ENCODE peak calls at places on chromosomes 7 and 10, in ten cellular contexts. O, M, P, J, Z, B, N, T, E and A are unnamed samples.

GRCh38 chr10:88979603-88980002 is 11.0 kb upstream of the FAS start:
- DNase-seq in O (no peak), Z (no peak), E (no peak), T (no peak), B (no peak), N (no peak), M (no peak), P (no peak), J (no peak), A (no peak)

GRCh38 chr7:81308643-81309354 is 389.9 kb upstream of the SEMA3C start:
- DNase-seq in Z (peak), O (no peak), N (no peak), P (no peak), B (no peak), M (no peak), J (no peak), T (no peak), E (no peak), A (no peak)

GRCh38 chr10:36349445-36350063 is 707.5 kb upstream of the FZD8 start:
- DNase-seq in P (no peak), T (no peak), J (peak), E (no peak), Z (peak), N (no peak), M (peak), O (peak), B (no peak), A (no peak)

GRCh38 chr10:4825868-4826787 is at the start of gene AKR1E2:
- DNase-seq in O (peak), Z (no peak), B (peak), N (peak), E (peak), M (peak), J (peak), T (peak), P (peak), A (peak)

GRCh38 chr7:151987748-151988529 is 31.7 kb downstream of the GALNTL5 start:
- DNase-seq in B (no peak), M (peak), J (peak), E (no peak), P (no peak), T (no peak), Z (no peak), O (peak), N (no peak), A (no peak)

GRCh38 chr10:23834096-23834495 is 374.8 kb upstream of the KIAA1217 start:
- DNase-seq in T (no peak), N (no peak), M (no peak), B (no peak), J (no peak), O (no peak), P (no peak), E (no peak), Z (no peak), A (no peak)

GRCh38 chr10:14588084-14588937 is 186.4 kb downstream of the FAM107B start:
- DNase-seq in N (no peak), T (no peak), P (peak), B (no peak), M (peak), E (peak), Z (peak), O (no peak), J (peak), A (peak)

GRCh38 chr7:56105508-56105907 is 768 bp downstream of the CHCHD2 start:
- DNase-seq in P (no peak), M (peak), N (no peak), B (no peak), Z (peak), O (no peak), J (peak), E (no peak), T (no peak), A (peak)

GRCh38 chr7:158097511-158098124 is 490.0 kb downstream of the PTPRN2 start:
- DNase-seq in T (no peak), P (no peak), M (no peak), B (no peak), O (no peak), N (peak), J (no peak), Z (no peak), E (no peak), A (no peak)

GRCh38 chr10:95260909-95261552 is 29.8 kb downstream of the PDLIM1 start:
- DNase-seq in N (no peak), Z (no peak), E (no peak), T (no peak), M (peak), O (no peak), P (no peak), J (no peak), B (no peak), A (no peak)

GRCh38 chr7:137818036-137818435 is 28.7 kb downstream of the DGKI start:
- DNase-seq in E (no peak), N (no peak), B (no peak), M (no peak), T (no peak), P (no peak), Z (no peak), J (peak), O (no peak), A (peak)

GRCh38 chr10:24848169-24848688 is 104.2 kb downstream of the PRTFDC1 start:
- DNase-seq in T (no peak), B (no peak), P (no peak), J (peak), Z (no peak), M (peak), N (no peak), E (no peak), O (no peak), A (no peak)

GRCh38 chr10:1609596-1609995 is 127.7 kb downstream of the ADARB2 start:
- DNase-seq in Z (no peak), M (no peak), N (no peak), T (no peak), O (no peak), P (no peak), E (no peak), J (no peak), B (no peak), A (no peak)

GRCh38 chr7:151249732-151250072 is 1.2 kb upstream of the SMARCD3 start:
- DNase-seq in O (peak), E (no peak), M (peak), J (peak), P (no peak), N (peak), T (no peak), Z (no peak), B (no peak), A (peak)

GRCh38 chr7:19707240-19707639 is 1.6 kb downstream of the POLR1F start:
- DNase-seq in P (no peak), T (no peak), N (no peak), E (no peak), Z (no peak), O (no peak), J (peak), M (peak), B (no peak), A (peak)

GRCh38 chr10:15373199-15373598 is 2.1 kb upstream of the FAM171A1 start:
- DNase-seq in B (no peak), O (no peak), E (no peak), T (no peak), P (no peak), M (no peak), Z (no peak), N (no peak), J (no peak), A (no peak)

GRCh38 chr7:10022957-10023356 is 950.7 kb upstream of the PHF14 start:
- DNase-seq in B (peak), P (no peak), T (no peak), N (no peak), Z (no peak), M (peak), O (peak), J (peak), E (no peak), A (peak)

GRCh38 chr7:1081931-1082401 is 5.9 kb upstream of the GPER1 start:
- DNase-seq in E (no peak), J (peak), M (peak), P (no peak), B (no peak), T (no peak), Z (peak), O (no peak), N (no peak), A (no peak)

GRCh38 chr7:129821476-129821875 is 131.3 kb downstream of the UBE2H start:
- DNase-seq in O (peak), M (no peak), N (no peak), Z (no peak), J (no peak), P (no peak), B (no peak), E (no peak), T (no peak), A (no peak)

DNA sequence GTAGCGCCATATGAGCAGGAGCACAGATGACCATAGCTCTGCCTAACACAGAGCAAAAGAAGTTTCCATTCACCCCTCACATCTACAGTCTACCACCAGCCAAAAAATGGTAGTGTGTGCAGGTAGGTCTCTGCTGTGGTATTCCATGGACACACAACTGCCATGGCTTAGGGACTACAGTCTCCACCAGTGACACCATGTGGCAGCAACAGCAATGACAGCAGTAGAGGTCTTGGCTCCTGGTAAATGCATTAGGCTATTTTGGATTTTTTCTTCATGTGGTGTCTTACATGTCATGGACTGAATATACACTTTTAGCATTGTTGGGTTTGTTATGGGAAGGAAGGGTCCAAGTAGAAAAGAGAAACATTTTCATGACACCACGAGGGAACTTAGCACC is 70.1 kb upstream of the CABCOCO1 start:
- DNase-seq in B (no peak), Z (no peak), M (no peak), N (no peak), P (no peak), J (peak), O (peak), E (no peak), T (no peak), A (peak)
- TF ChIP-seq CTCF in B (no peak), Z (peak), M (peak), N (no peak), P (peak), J (peak), O (peak), E (no peak), T (no peak), A (peak)

DNA sequence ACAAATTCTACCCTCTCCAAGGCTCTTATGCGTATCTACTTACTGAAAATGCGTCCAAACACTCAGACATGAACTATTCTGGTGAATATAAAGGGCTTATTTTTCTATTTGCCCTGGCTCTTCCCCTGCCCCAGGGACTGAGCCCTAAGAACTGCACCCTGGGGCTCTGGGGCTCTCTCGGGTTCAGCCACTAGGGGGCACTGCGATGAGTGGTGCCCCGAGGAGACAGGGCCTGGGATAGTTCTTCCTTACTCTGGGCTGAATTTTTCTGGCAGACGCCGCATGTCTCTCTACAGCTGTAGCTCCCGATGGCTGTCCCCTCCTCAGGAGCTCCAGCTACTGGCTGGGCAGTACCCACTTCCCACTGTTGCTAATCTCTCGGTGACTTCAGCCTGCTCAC is 30.8 kb upstream of the GSDME start:
- DNase-seq in M (no peak), Z (no peak), T (no peak), N (no peak), O (no peak), B (no peak), E (no peak), J (no peak), P (no peak), A (no peak)
- TF ChIP-seq CTCF in M (peak), Z (peak), T (peak), N (no peak), O (peak), B (no peak), E (peak), J (peak), P (peak), A (peak)

GRCh38 chr10:131239926-131240325 is 71.6 kb downstream of the TCERG1L start:
- DNase-seq in Z (no peak), P (no peak), E (no peak), T (no peak), M (no peak), O (no peak), B (no peak), J (no peak), N (no peak), A (no peak)

GRCh38 chr10:131240691-131241090 is 70.8 kb downstream of the TCERG1L start:
- DNase-seq in B (no peak), Z (no peak), E (no peak), T (no peak), M (no peak), N (no peak), J (no peak), O (no peak), P (no peak), A (no peak)

GRCh38 chr10:131244836-131245235 is 66.7 kb downstream of the TCERG1L start:
- DNase-seq in B (no peak), T (no peak), O (no peak), J (no peak), N (no peak), E (no peak), Z (no peak), P (no peak), M (no peak), A (no peak)

GRCh38 chr10:131243076-131243475 is 68.4 kb downstream of the TCERG1L start:
- DNase-seq in E (no peak), B (no peak), O (no peak), J (no peak), P (no peak), Z (no peak), T (no peak), N (no peak), M (no peak), A (no peak)

DNA sequence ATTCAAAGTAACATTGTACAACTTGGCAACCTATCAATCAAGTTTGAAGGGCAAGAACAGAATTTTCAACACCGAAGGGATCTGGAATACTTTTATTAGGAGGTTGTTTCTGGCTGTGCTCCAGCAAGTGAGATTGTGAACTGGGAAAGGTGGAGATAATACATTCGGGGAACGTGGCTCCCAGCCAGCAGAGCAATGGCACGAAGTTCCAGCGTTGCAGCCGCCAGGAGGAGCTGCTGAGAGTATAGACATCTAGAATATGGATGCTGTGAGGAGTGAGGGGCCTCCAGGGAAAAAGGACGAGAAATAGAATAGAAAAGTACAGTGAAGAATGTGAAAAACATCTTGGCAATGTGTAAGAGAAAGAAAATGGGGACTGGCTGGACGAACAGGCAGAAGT is 69.5 kb downstream of the TCERG1L start:
- DNase-seq in T (no peak), Z (no peak), J (no peak), N (no peak), B (no peak), O (peak), P (no peak), E (no peak), M (no peak), A (no peak)
- TF ChIP-seq CTCF in T (no peak), Z (no peak), J (no peak), N (no peak), B (no peak), O (no peak), P (no peak), E (peak), M (no peak), A (no peak)

GRCh38 chr10:114726820-114727271 is 68.8 kb upstream of the ABLIM1 start:
- DNase-seq in J (no peak), M (no peak), B (no peak), O (no peak), T (no peak), E (no peak), P (no peak), N (no peak), Z (no peak), A (peak)
- TF ChIP-seq CTCF in J (no peak), M (no peak), B (no peak), O (no peak), T (no peak), E (no peak), P (no peak), N (no peak), Z (no peak), A (no peak)

GRCh38 chr10:7121154-7121797 is 289.6 kb downstream of the SFMBT2 start:
- DNase-seq in N (peak), O (peak), Z (no peak), J (peak), M (peak), P (peak), T (peak), E (peak), B (peak), A (peak)
- TF ChIP-seq CTCF in N (no peak), O (peak), Z (peak), J (peak), M (peak), P (peak), T (peak), E (peak), B (peak), A (peak)

DNA sequence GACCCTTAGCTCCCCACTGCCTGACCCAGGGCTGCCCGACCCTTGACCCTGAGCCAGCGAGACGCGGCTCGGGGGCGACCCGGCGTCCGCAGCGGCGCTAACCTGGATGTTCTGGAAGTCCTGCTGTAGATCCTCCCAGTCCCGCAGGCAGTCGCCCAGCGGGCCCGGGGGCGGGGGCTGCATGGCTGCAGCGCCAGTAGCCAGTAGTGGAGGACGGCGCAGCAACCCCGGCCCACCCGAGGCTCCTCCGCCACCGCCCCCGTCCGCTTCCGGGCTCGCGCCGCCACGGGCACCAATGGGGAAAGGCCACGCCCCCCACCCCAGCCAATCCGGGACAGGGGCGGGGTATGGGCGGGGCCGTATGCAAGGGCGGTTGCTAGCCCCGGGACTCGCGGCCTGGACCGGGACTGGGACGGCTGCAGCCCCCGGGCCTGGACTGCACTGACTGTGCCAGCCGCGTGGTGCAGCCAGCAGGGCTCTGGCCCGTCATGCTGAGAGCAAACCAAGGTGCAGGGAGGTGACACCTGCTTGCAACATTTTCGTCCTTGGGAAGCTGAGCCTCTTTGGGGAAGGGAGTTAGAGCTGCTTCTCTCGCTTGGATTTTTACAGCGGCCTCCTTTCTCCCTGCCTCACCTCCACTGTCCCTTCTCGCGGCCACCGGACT is at the start of gene TMEM120A:
- DNase-seq in P (peak), M (peak), O (peak), T (peak), Z (peak), N (peak), E (peak), B (peak), J (peak), A (peak)
- TF ChIP-seq CTCF in P (no peak), M (peak), O (peak), T (no peak), Z (no peak), N (no peak), E (no peak), B (no peak), J (no peak), A (no peak)

DNA sequence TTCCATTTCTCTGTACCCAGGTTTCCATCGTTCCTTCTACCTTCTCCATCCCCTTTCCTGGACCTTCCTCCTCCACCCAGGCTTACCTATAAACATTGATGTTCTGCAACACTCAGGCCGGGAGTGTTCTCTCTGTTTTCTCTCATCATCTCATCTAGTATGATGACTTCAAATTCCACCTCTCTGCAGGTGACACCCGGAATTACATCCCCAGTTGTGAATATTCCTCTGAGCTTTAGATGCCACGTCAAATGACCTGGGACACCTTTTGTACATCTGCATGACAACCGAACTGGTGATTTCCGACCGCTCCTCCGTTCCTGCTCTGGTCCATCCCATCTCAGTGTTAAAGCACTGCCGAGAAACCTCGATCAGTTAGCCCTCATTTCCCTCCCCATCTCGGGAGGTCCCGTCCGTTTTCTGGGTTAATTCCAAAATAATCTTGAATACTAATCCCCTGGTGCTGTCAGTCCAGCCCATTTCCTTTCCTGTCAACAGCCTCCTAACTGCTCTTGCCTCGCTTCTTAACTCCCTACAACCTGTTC is 76.7 kb upstream of the SAMD8 start:
- DNase-seq in J (no peak), E (no peak), B (no peak), T (no peak), P (no peak), N (no peak), O (no peak), M (no peak), Z (no peak), A (no peak)
- TF ChIP-seq CTCF in J (no peak), E (no peak), B (no peak), T (no peak), P (no peak), N (no peak), O (no peak), M (no peak), Z (no peak), A (no peak)

GRCh38 chr7:141748401-141748800 is 10.2 kb downstream of the SSBP1 start:
- DNase-seq in J (no peak), E (no peak), O (no peak), P (no peak), M (peak), T (no peak), B (no peak), Z (no peak), N (no peak), A (no peak)

GRCh38 chr7:141754939-141755338 is 9.0 kb upstream of the TAS2R3 start:
- DNase-seq in T (no peak), M (no peak), P (no peak), B (no peak), E (peak), N (no peak), Z (no peak), O (peak), J (peak), A (peak)

GRCh38 chr7:141752634-141753033 is 11.3 kb upstream of the TAS2R3 start:
- DNase-seq in B (no peak), O (peak), J (peak), N (no peak), T (no peak), Z (no peak), M (no peak), P (no peak), E (no peak), A (no peak)
- TF ChIP-seq CTCF in B (no peak), O (no peak), J (peak), N (no peak), T (peak), Z (peak), M (peak), P (no peak), E (no peak), A (peak)

GRCh38 chr7:66740302-66740979 is at the start of gene RABGEF1:
- DNase-seq in O (peak), N (peak), B (peak), T (peak), Z (peak), M (peak), P (peak), J (peak), E (peak), A (peak)
- TF ChIP-seq CTCF in O (peak), N (no peak), B (no peak), T (no peak), Z (no peak), M (peak), P (no peak), J (no peak), E (no peak), A (no peak)